ENCODE peak calls at places on chromosomes 5 and 9, in six cellular contexts. A is NCI-H1092; W is tibial artery; B is Right ventricle myocardium superior; Z is ACHN; Y is stimulated activated CD8-positive, alpha-beta memory T cell treated with anti-CD3 and anti-CD28 coated beads, Interleukin-4, amount 100 ng/mL, for 1 hour. N is an unnamed sample.

GRCh38 chr9:97769208-97769607 is 72.1 kb upstream of the XPA start:
- DNase-seq in A (no peak), W (no peak), B (no peak), Z (no peak), Y (no peak), N (no peak)

GRCh38 chr9:115913666-115914065 is 239.9 kb upstream of the PAPPA start:
- DNase-seq in A (no peak), W (no peak), B (no peak), Z (no peak), Y (no peak), N (no peak)

GRCh38 chr5:79837707-79838620 is 148.3 kb downstream of the CMYA5 start:
- DNase-seq in A (no peak), W (no peak), B (no peak), Z (no peak), Y (no peak), N (peak; percentile 83)

GRCh38 chr9:127392166-127392565 is 4.8 kb upstream of the SLC2A8 start:
- DNase-seq in A (no peak), W (no peak), B (no peak), Z (no peak), Y (no peak), N (no peak)

GRCh38 chr9:20297646-20298084 is 324.6 kb downstream of the MLLT3 start:
- DNase-seq in A (no peak), W (no peak), B (no peak), Z (no peak), Y (no peak), N (peak; percentile 91)

GRCh38 chr9:106784076-106784475 is 78.9 kb upstream of the ZNF462 start:
- DNase-seq in A (no peak), W (no peak), B (no peak), Z (no peak), Y (no peak), N (no peak)

GRCh38 chr9:138105561-138106505 is 228.3 kb downstream of the CACNA1B start:
- DNase-seq in A (no peak), W (no peak), B (no peak), Z (no peak), Y (no peak), N (peak; percentile 58)

GRCh38 chr9:37676411-37676830 is 25.7 kb downstream of the FRMPD1 start:
- DNase-seq in A (peak; percentile 94), W (no peak), B (no peak), Z (no peak), Y (no peak), N (no peak)

GRCh38 chr9:109894921-109895758 is 115.1 kb downstream of the PALM2AKAP2 start:
- DNase-seq in A (no peak), W (no peak), B (no peak), Z (no peak), Y (no peak), N (no peak)

GRCh38 chr5:154653764-154654483 is 101.3 kb upstream of the LARP1 start:
- DNase-seq in A (no peak), W (no peak), B (no peak), Z (no peak), Y (no peak), N (no peak)

GRCh38 chr5:74424162-74424868 is 216.2 kb downstream of the ENC1 start:
- DNase-seq in A (no peak), W (peak; percentile 66), B (no peak), Z (no peak), Y (no peak), N (no peak)

GRCh38 chr5:93665649-93666048 is 75.8 kb downstream of the POU5F2 start:
- DNase-seq in A (no peak), W (no peak), B (no peak), Z (no peak), Y (no peak), N (no peak)

GRCh38 chr5:169417676-169418075 is 116.7 kb upstream of the SLIT3 start:
- DNase-seq in A (no peak), W (no peak), B (no peak), Z (no peak), Y (no peak), N (no peak)

GRCh38 chr5:134051305-134051704 is 46.5 kb upstream of the VDAC1 start:
- DNase-seq in A (no peak), W (no peak), B (no peak), Z (no peak), Y (no peak), N (no peak)

GRCh38 chr9:3244963-3245653 is 280.7 kb downstream of the RFX3 start:
- DNase-seq in A (no peak), W (no peak), B (no peak), Z (no peak), Y (no peak), N (no peak)

GRCh38 chr5:178257650-178258049 is 25.0 kb upstream of the PHYKPL start:
- DNase-seq in A (no peak), W (no peak), B (no peak), Z (no peak), Y (no peak), N (no peak)

GRCh38 chr5:10333154-10334006 is 20.1 kb upstream of the MARCHF6 start:
- DNase-seq in A (no peak), W (no peak), B (peak; percentile 69), Z (peak; percentile 32), Y (no peak), N (no peak)

GRCh38 chr5:98940586-98940985 is 11.8 kb upstream of the CHD1 start:
- DNase-seq in A (no peak), W (no peak), B (no peak), Z (no peak), Y (no peak), N (no peak)

GRCh38 chr5:168327451-168327850 is 36.0 kb downstream of the WWC1 start:
- DNase-seq in A (no peak), W (no peak), B (no peak), Z (no peak), Y (no peak), N (no peak)

GRCh38 chr5:102554092-102554491 is 55.3 kb upstream of the SLCO6A1 start:
- DNase-seq in A (no peak), W (no peak), B (no peak), Z (peak; percentile 64), Y (no peak), N (no peak)

GRCh38 chr9:2662496-2662895 is 40.9 kb downstream of the VLDLR start:
- DNase-seq in A (peak; percentile 8), W (no peak), B (no peak), Z (peak; percentile 8), Y (no peak), N (no peak)

GRCh38 chr9:13804532-13804931 is 509.4 kb downstream of the NFIB start:
- DNase-seq in A (no peak), W (no peak), B (no peak), Z (peak; percentile 66), Y (no peak), N (no peak)

GRCh38 chr5:107926121-107926520 is 255.4 kb upstream of the EFNA5 start:
- DNase-seq in A (no peak), W (no peak), B (no peak), Z (no peak), Y (no peak), N (no peak)

GRCh38 chr5:150208187-150209015 is 18.5 kb downstream of the SLC6A7 start:
- DNase-seq in A (no peak), W (no peak), B (no peak), Z (peak; percentile 62), Y (no peak), N (no peak)

GRCh38 chr9:34242830-34243229 is 64.0 kb downstream of the UBAP1 start:
- DNase-seq in A (no peak), W (no peak), B (no peak), Z (no peak), Y (no peak), N (no peak)

GRCh38 chr5:77437194-77437593 is 54.9 kb downstream of the WDR41 start:
- DNase-seq in A (no peak), W (no peak), B (no peak), Z (no peak), Y (no peak), N (no peak)

GRCh38 chr9:96856363-96857286 is 2.3 kb upstream of the ZNF782 start:
- DNase-seq in A (peak; percentile 26), W (peak; percentile 25), B (peak; percentile 66), Z (peak; percentile 58), Y (no peak), N (no peak)

GRCh38 chr5:133714161-133714915 is 102.0 kb upstream of the FSTL4 start:
- DNase-seq in A (no peak), W (no peak), B (no peak), Z (no peak), Y (no peak), N (no peak)

GRCh38 chr5:18553269-18553668 is 919.0 kb downstream of the TAF11L14 start:
- DNase-seq in A (no peak), W (no peak), B (no peak), Z (peak; percentile 78), Y (no peak), N (no peak)

GRCh38 chr9:133578524-133579230 is 30.5 kb downstream of the FAM163B start:
- DNase-seq in A (no peak), W (no peak), B (no peak), Z (no peak), Y (no peak), N (no peak)

GRCh38 chr9:87861332-87861731 is 21.3 kb upstream of the SPATA31E1 start:
- DNase-seq in A (no peak), W (no peak), B (no peak), Z (no peak), Y (no peak), N (no peak)

GRCh38 chr9:89576404-89576824 is 28.4 kb upstream of the GADD45G start:
- DNase-seq in A (no peak), W (no peak), B (no peak), Z (peak; percentile 39), Y (no peak), N (no peak)

GRCh38 chr9:113611461-113612215 is 148.1 kb downstream of the RGS3 start:
- DNase-seq in A (no peak), W (no peak), B (no peak), Z (no peak), Y (no peak), N (no peak)

GRCh38 chr5:169083394-169084018 is 217.4 kb downstream of the SLIT3 start:
- DNase-seq in A (no peak), W (no peak), B (no peak), Z (no peak), Y (no peak), N (no peak)

GRCh38 chr5:73958037-73958436 is 332.0 kb downstream of the ARHGEF28 start:
- DNase-seq in A (no peak), W (no peak), B (no peak), Z (no peak), Y (no peak), N (no peak)

GRCh38 chr5:140868721-140869554 is at the start of gene PCDHA11:
- DNase-seq in A (peak; percentile 65), W (no peak), B (no peak), Z (peak; percentile 10), Y (no peak), N (no peak)

GRCh38 chr9:22469928-22470544 is 23.4 kb downstream of the DMRTA1 start:
- DNase-seq in A (peak; percentile 65), W (no peak), B (no peak), Z (peak; percentile 56), Y (no peak), N (no peak)

GRCh38 chr9:118128313-118128712 is 424.1 kb downstream of the TLR4 start:
- DNase-seq in A (no peak), W (no peak), B (no peak), Z (no peak), Y (no peak), N (no peak)

N was measured in sigmoid colon.